ENCODE peak calls at places on chromosomes 2 and 18, in nine cellular contexts. V is AG10803; F is HS-5; G is naive thymus-derived CD8-positive, alpha-beta T cell; Q is ACHN; K is GM20000; L is chondrocyte; Z is kidney tubule cell; T is hypothalamus. B is an unnamed sample.

GRCh38 chr18:47737956-47738355 is 192.5 kb downstream of the SMAD2 start:
- DNase-seq in K (no peak), V (no peak), Q (no peak), Z (no peak), T (no peak), G (no peak), F (no peak), L (no peak), B (no peak)

GRCh38 chr2:169329669-169330554 is 32.4 kb downstream of the LRP2 start:
- DNase-seq in K (no peak), L (no peak), T (no peak), F (no peak), G (no peak), Q (no peak), Z (no peak), V (no peak), B (no peak)

GRCh38 chr2:1600191-1601063 is 143.9 kb downstream of the PXDN start:
- DNase-seq in Q (no peak), Z (no peak), L (peak), T (no peak), V (peak), F (no peak), G (no peak), K (no peak), B (no peak)

GRCh38 chr18:30406728-30407127 is 635.8 kb downstream of the DSC3 start:
- DNase-seq in Q (no peak), K (no peak), V (no peak), F (peak), L (no peak), G (no peak), Z (no peak), T (no peak), B (no peak)

GRCh38 chr2:128196026-128196822 is 105.2 kb downstream of the UGGT1 start:
- DNase-seq in Z (no peak), Q (no peak), K (no peak), T (peak), G (no peak), V (peak), L (no peak), F (no peak), B (no peak)

GRCh38 chr18:63775166-63775730 is at the start of gene SERPINB7:
- DNase-seq in Q (peak), L (no peak), G (no peak), F (peak), T (no peak), Z (peak), K (no peak), V (peak), B (no peak)

GRCh38 chr2:207165121-207166038 is at the start of gene KLF7:
- DNase-seq in F (no peak), Q (peak), G (peak), K (peak), V (peak), L (peak), T (peak), Z (peak), B (peak)

GRCh38 chr2:75641587-75641986 is 5.0 kb upstream of the MRPL19 start:
- DNase-seq in F (no peak), G (no peak), V (peak), T (no peak), Q (no peak), Z (no peak), K (no peak), L (no peak), B (no peak)

GRCh38 chr2:124024491-124025348 is at the start of gene CNTNAP5:
- DNase-seq in T (peak), V (no peak), Q (peak), K (peak), G (no peak), F (no peak), L (no peak), Z (peak), B (peak)

GRCh38 chr2:171344182-171344581 is 89.6 kb downstream of the METTL8 start:
- DNase-seq in K (no peak), L (no peak), V (no peak), Z (no peak), F (no peak), G (no peak), Q (no peak), T (no peak), B (no peak)

GRCh38 chr2:28661589-28662001 is 90.0 kb upstream of the PPP1CB start:
- DNase-seq in T (no peak), Z (peak), V (peak), F (no peak), G (no peak), L (no peak), K (no peak), Q (peak), B (no peak)

GRCh38 chr2:170928036-170928823 is 823 bp upstream of the GORASP2 start:
- DNase-seq in K (peak), L (no peak), T (no peak), Q (no peak), G (no peak), F (no peak), Z (peak), V (no peak), B (no peak)

GRCh38 chr18:72898870-72899840 is 31.4 kb upstream of the NETO1 start:
- DNase-seq in G (no peak), Q (no peak), V (no peak), L (no peak), K (no peak), Z (peak), T (no peak), F (no peak), B (no peak)

GRCh38 chr2:190320696-190321095 is 1.1 kb upstream of the HIBCH start:
- DNase-seq in G (no peak), T (no peak), Z (no peak), F (no peak), Q (no peak), L (no peak), K (peak), V (no peak), B (no peak)

GRCh38 chr2:182942756-182943155 is 76.3 kb upstream of the FRZB start:
- DNase-seq in V (no peak), K (no peak), Z (no peak), G (no peak), T (no peak), L (no peak), Q (no peak), F (no peak), B (no peak)

GRCh38 chr2:207142461-207142860 is 23.3 kb downstream of the KLF7 start:
- DNase-seq in T (no peak), Q (peak), F (no peak), V (peak), G (no peak), Z (no peak), L (no peak), K (peak), B (peak)

GRCh38 chr2:133411857-133412256 is 156.4 kb downstream of the NCKAP5 start:
- DNase-seq in G (no peak), T (no peak), L (no peak), Q (no peak), F (no peak), Z (no peak), K (no peak), V (no peak), B (no peak)

GRCh38 chr2:71071681-71072398 is 3.4 kb downstream of the NAGK start:
- DNase-seq in Z (no peak), Q (no peak), T (no peak), G (peak), L (no peak), K (peak), F (no peak), V (no peak), B (peak)

GRCh38 chr2:54590216-54590961 is 133.1 kb upstream of the EML6 start:
- DNase-seq in F (no peak), Q (no peak), Z (no peak), T (no peak), G (no peak), L (no peak), V (no peak), K (no peak), B (no peak)

GRCh38 chr2:3338360-3338759 is 39.3 kb downstream of the EIPR1 start:
- DNase-seq in F (no peak), G (no peak), L (no peak), V (no peak), T (no peak), Q (no peak), Z (no peak), K (no peak), B (no peak)

GRCh38 chr2:240362826-240363717 is 72.4 kb upstream of the GPC1 start:
- DNase-seq in Q (no peak), Z (no peak), V (no peak), T (no peak), F (no peak), K (no peak), L (peak), G (no peak), B (no peak)

GRCh38 chr18:22165049-22165602 is 4.3 kb upstream of the GATA6 start:
- DNase-seq in L (no peak), K (no peak), G (no peak), Z (no peak), T (no peak), V (no peak), F (no peak), Q (no peak), B (no peak)

GRCh38 chr2:100814043-100814442 is 5.9 kb upstream of the NPAS2 start:
- DNase-seq in G (no peak), F (no peak), Z (no peak), K (no peak), Q (no peak), T (no peak), L (no peak), V (no peak), B (no peak)

GRCh38 chr18:74702951-74703350 is 105.3 kb downstream of the ZNF407 start:
- DNase-seq in Q (no peak), F (no peak), K (no peak), Z (peak), L (no peak), G (no peak), T (no peak), V (no peak), B (no peak)

GRCh38 chr2:200022511-200022910 is 67.1 kb downstream of the MAIP1 start:
- DNase-seq in Z (no peak), V (no peak), Q (no peak), T (no peak), F (no peak), K (no peak), G (no peak), L (no peak), B (no peak)

GRCh38 chr18:9863282-9863681 is 22.5 kb upstream of the TXNDC2 start:
- DNase-seq in K (no peak), L (no peak), V (no peak), Z (no peak), F (no peak), Q (no peak), T (no peak), G (no peak), B (no peak)

GRCh38 chr2:96308248-96308647 is 2.9 kb upstream of the SNRNP200 start:
- DNase-seq in G (no peak), Q (no peak), L (no peak), F (no peak), T (no peak), V (no peak), K (no peak), Z (no peak), B (no peak)

GRCh38 chr2:222569826-222570225 is 86.1 kb downstream of the FARSB start:
- DNase-seq in Z (no peak), G (no peak), Q (no peak), K (no peak), V (peak), F (peak), T (no peak), L (no peak), B (no peak)

GRCh38 chr2:151840216-151840691 is 12.0 kb upstream of the ARL5A start:
- DNase-seq in G (no peak), L (no peak), Z (no peak), T (no peak), K (peak), V (no peak), F (no peak), Q (no peak), B (no peak)

GRCh38 chr18:52465391-52465790 is 125.4 kb downstream of the DCC start:
- DNase-seq in Q (no peak), G (no peak), K (no peak), T (no peak), V (no peak), Z (no peak), F (no peak), L (no peak), B (no peak)

GRCh38 chr2:39991298-39991697 is 212.2 kb upstream of the THUMPD2 start:
- DNase-seq in V (peak), L (no peak), Z (peak), T (no peak), F (peak), K (no peak), Q (no peak), G (no peak), B (no peak)

GRCh38 chr2:188665196-188665595 is 309.0 kb upstream of the COL3A1 start:
- DNase-seq in Q (no peak), K (no peak), V (peak), L (no peak), T (no peak), F (no peak), G (no peak), Z (peak), B (no peak)

GRCh38 chr18:51290864-51291263 is 93.4 kb upstream of the MEX3C start:
- DNase-seq in L (no peak), Z (peak), G (no peak), V (no peak), F (no peak), Q (no peak), T (no peak), K (no peak), B (no peak)

B was measured in activated naive CD4-positive, alpha-beta T cell treated with anti-CD3 and anti-CD28 coated beads, Interleukin-2, amount 10 ng/mL, durations not matched to agents 7 days and 5 days.